ENCODE peak calls at places on chromosomes 2 and 18, in six cellular contexts. One of them, this sample, is unnamed.

GRCh38 chr2:115549731-115550130 is 1107.3 kb downstream of the DPP10 start:
- DNase-seq in mesendoderm: peak
- DNase-seq in NCI-H345: no peak
- DNase-seq in fibroblast of mammary gland: no peak
- DNase-seq in upper lobe of right lung: no peak
- DNase-seq in NCI-H1105 treated with DMSO at 0.1 percent for 48 hours: no peak
- DNase-seq in this sample: no peak

GRCh38 chr2:239157269-239157668 is 243.6 kb downstream of the HDAC4 start:
- DNase-seq in upper lobe of right lung: peak
- DNase-seq in NCI-H1105 treated with DMSO at 0.1 percent for 48 hours: no peak
- DNase-seq in NCI-H345: no peak
- DNase-seq in fibroblast of mammary gland: no peak
- DNase-seq in mesendoderm: no peak
- DNase-seq in this sample: no peak

GRCh38 chr18:62329676-62330454 is 4.8 kb downstream of the TNFRSF11A start:
- DNase-seq in NCI-H345: no peak
- DNase-seq in NCI-H1105 treated with DMSO at 0.1 percent for 48 hours: no peak
- DNase-seq in mesendoderm: peak
- DNase-seq in fibroblast of mammary gland: peak
- DNase-seq in upper lobe of right lung: no peak
- DNase-seq in this sample: no peak

GRCh38 chr2:207397917-207398655 is 131.7 kb upstream of the CREB1 start:
- DNase-seq in fibroblast of mammary gland: no peak
- DNase-seq in NCI-H1105 treated with DMSO at 0.1 percent for 48 hours: no peak
- DNase-seq in NCI-H345: no peak
- DNase-seq in mesendoderm: no peak
- DNase-seq in upper lobe of right lung: no peak
- DNase-seq in this sample: no peak

GRCh38 chr2:27351802-27352598 is 4.6 kb downstream of the GTF3C2 start:
- DNase-seq in NCI-H1105 treated with DMSO at 0.1 percent for 48 hours: no peak
- DNase-seq in fibroblast of mammary gland: no peak
- DNase-seq in upper lobe of right lung: no peak
- DNase-seq in NCI-H345: no peak
- DNase-seq in mesendoderm: no peak
- DNase-seq in this sample: no peak

GRCh38 chr2:39640107-39640506 is 25.6 kb upstream of the TMEM178A start:
- DNase-seq in NCI-H1105 treated with DMSO at 0.1 percent for 48 hours: no peak
- DNase-seq in NCI-H345: no peak
- DNase-seq in mesendoderm: no peak
- DNase-seq in fibroblast of mammary gland: no peak
- DNase-seq in upper lobe of right lung: no peak
- DNase-seq in this sample: no peak

GRCh38 chr2:33204945-33205344 is 258.2 kb downstream of the LTBP1 start:
- DNase-seq in upper lobe of right lung: no peak
- DNase-seq in NCI-H1105 treated with DMSO at 0.1 percent for 48 hours: no peak
- DNase-seq in NCI-H345: no peak
- DNase-seq in mesendoderm: no peak
- DNase-seq in fibroblast of mammary gland: no peak
- DNase-seq in this sample: no peak

GRCh38 chr18:79343567-79344207 is 52.0 kb upstream of the NFATC1 start:
- DNase-seq in NCI-H345: no peak
- DNase-seq in mesendoderm: no peak
- DNase-seq in fibroblast of mammary gland: no peak
- DNase-seq in upper lobe of right lung: no peak
- DNase-seq in NCI-H1105 treated with DMSO at 0.1 percent for 48 hours: no peak
- DNase-seq in this sample: no peak

GRCh38 chr2:179344280-179344961 is 79.8 kb upstream of the SESTD1 start:
- DNase-seq in upper lobe of right lung: no peak
- DNase-seq in mesendoderm: no peak
- DNase-seq in NCI-H1105 treated with DMSO at 0.1 percent for 48 hours: no peak
- DNase-seq in NCI-H345: no peak
- DNase-seq in fibroblast of mammary gland: peak
- DNase-seq in this sample: no peak

GRCh38 chr2:176157499-176158305 is 595 bp downstream of the HOXD3 start:
- DNase-seq in mesendoderm: peak
- DNase-seq in fibroblast of mammary gland: no peak
- DNase-seq in NCI-H345: peak
- DNase-seq in upper lobe of right lung: peak
- DNase-seq in NCI-H1105 treated with DMSO at 0.1 percent for 48 hours: no peak
- DNase-seq in this sample: peak

GRCh38 chr2:239154971-239155805 is 245.6 kb downstream of the HDAC4 start:
- DNase-seq in fibroblast of mammary gland: no peak
- DNase-seq in upper lobe of right lung: peak
- DNase-seq in NCI-H1105 treated with DMSO at 0.1 percent for 48 hours: no peak
- DNase-seq in mesendoderm: no peak
- DNase-seq in NCI-H345: no peak
- DNase-seq in this sample: no peak

GRCh38 chr2:237558918-237559645 is 7.3 kb upstream of the PRLH start:
- DNase-seq in upper lobe of right lung: peak
- DNase-seq in mesendoderm: no peak
- DNase-seq in NCI-H345: peak
- DNase-seq in fibroblast of mammary gland: peak
- DNase-seq in NCI-H1105 treated with DMSO at 0.1 percent for 48 hours: peak
- DNase-seq in this sample: peak

GRCh38 chr2:135963841-135964240 is 21.6 kb downstream of the DARS1 start:
- DNase-seq in NCI-H1105 treated with DMSO at 0.1 percent for 48 hours: no peak
- DNase-seq in fibroblast of mammary gland: no peak
- DNase-seq in mesendoderm: no peak
- DNase-seq in upper lobe of right lung: no peak
- DNase-seq in NCI-H345: no peak
- DNase-seq in this sample: no peak

GRCh38 chr2:195138435-195138834 is 518.6 kb upstream of the SLC39A10 start:
- DNase-seq in NCI-H1105 treated with DMSO at 0.1 percent for 48 hours: no peak
- DNase-seq in upper lobe of right lung: no peak
- DNase-seq in NCI-H345: no peak
- DNase-seq in mesendoderm: no peak
- DNase-seq in fibroblast of mammary gland: no peak
- DNase-seq in this sample: no peak

GRCh38 chr2:195533771-195534642 is 123.0 kb upstream of the SLC39A10 start:
- DNase-seq in upper lobe of right lung: peak
- DNase-seq in mesendoderm: peak
- DNase-seq in fibroblast of mammary gland: peak
- DNase-seq in NCI-H1105 treated with DMSO at 0.1 percent for 48 hours: no peak
- DNase-seq in NCI-H345: no peak
- DNase-seq in this sample: no peak

GRCh38 chr2:54503192-54503591 is 47.1 kb downstream of the SPTBN1 start:
- DNase-seq in mesendoderm: peak
- DNase-seq in NCI-H345: peak
- DNase-seq in NCI-H1105 treated with DMSO at 0.1 percent for 48 hours: no peak
- DNase-seq in upper lobe of right lung: no peak
- DNase-seq in fibroblast of mammary gland: peak
- DNase-seq in this sample: peak